ENCODE peak calls at places on chromosomes 13 and 19, in nine cellular contexts. O is astrocyte; G is glutamatergic neuron; J is adrenal gland; X is WTC11; E is CD8-positive, alpha-beta T cell; T is thoracic aorta; Y is astrocyte of the spinal cord; D is A673. V is an unnamed sample.

GRCh38 chr13:79711631-79712030 is 230.7 kb downstream of the NDFIP2 start:
- DNase-seq in O (no peak), G (no peak), J (no peak), X (no peak), E (no peak), T (no peak), Y (no peak), D (no peak), V (no peak)

GRCh38 chr19:31344403-31344802 is 4.8 kb downstream of the TSHZ3 start:
- DNase-seq in O (no peak), G (no peak), J (no peak), X (no peak), E (no peak), T (no peak), Y (no peak), D (no peak), V (no peak)

GRCh38 chr13:68190826-68191225 is 960.7 kb upstream of the PCDH9 start:
- DNase-seq in O (peak; percentile 77), G (no peak), J (no peak), X (no peak), E (no peak), T (no peak), Y (peak; percentile 60), D (no peak), V (no peak)

GRCh38 chr13:50127017-50127725 is 111.9 kb downstream of the KCNRG start:
- DNase-seq in O (no peak), G (peak; percentile 26), J (peak; percentile 52), X (peak; percentile 44), E (peak; percentile 49), T (no peak), Y (peak; percentile 56), D (no peak), V (peak; percentile 43)

GRCh38 chr19:8488351-8488750 is 14.1 kb downstream of the PRAM1 start:
- DNase-seq in O (no peak), G (no peak), J (no peak), X (no peak), E (no peak), T (no peak), Y (no peak), D (no peak), V (no peak)

GRCh38 chr13:112255550-112256120 is 120.5 kb upstream of the SPACA7 start:
- DNase-seq in O (no peak), G (no peak), J (no peak), X (no peak), E (no peak), T (no peak), Y (no peak), D (no peak), V (peak; percentile 6)

GRCh38 chr13:94431987-94432386 is 47.5 kb downstream of the DCT start:
- DNase-seq in O (no peak), G (no peak), J (no peak), X (no peak), E (no peak), T (no peak), Y (no peak), D (no peak), V (no peak)

GRCh38 chr13:108176685-108177274 is 38.6 kb downstream of the LIG4 start:
- DNase-seq in O (no peak), G (peak; percentile 58), J (peak; percentile 47), X (peak; percentile 74), E (peak; percentile 54), T (no peak), Y (no peak), D (peak; percentile 61), V (peak; percentile 47)

GRCh38 chr13:29125145-29125933 is 305.2 kb downstream of the MTUS2 start:
- DNase-seq in O (no peak), G (no peak), J (no peak), X (no peak), E (no peak), T (no peak), Y (no peak), D (no peak), V (peak; percentile 34)

GRCh38 chr13:85798999-85799646 is at the start of gene SLITRK6:
- DNase-seq in O (peak; percentile 76), G (no peak), J (no peak), X (no peak), E (no peak), T (no peak), Y (peak; percentile 79), D (peak; percentile 80), V (no peak)

GRCh38 chr13:76289558-76289957 is 596.6 kb downstream of the KCTD12 start:
- DNase-seq in O (no peak), G (no peak), J (no peak), X (no peak), E (no peak), T (no peak), Y (peak; percentile 35), D (no peak), V (no peak)

DNA sequence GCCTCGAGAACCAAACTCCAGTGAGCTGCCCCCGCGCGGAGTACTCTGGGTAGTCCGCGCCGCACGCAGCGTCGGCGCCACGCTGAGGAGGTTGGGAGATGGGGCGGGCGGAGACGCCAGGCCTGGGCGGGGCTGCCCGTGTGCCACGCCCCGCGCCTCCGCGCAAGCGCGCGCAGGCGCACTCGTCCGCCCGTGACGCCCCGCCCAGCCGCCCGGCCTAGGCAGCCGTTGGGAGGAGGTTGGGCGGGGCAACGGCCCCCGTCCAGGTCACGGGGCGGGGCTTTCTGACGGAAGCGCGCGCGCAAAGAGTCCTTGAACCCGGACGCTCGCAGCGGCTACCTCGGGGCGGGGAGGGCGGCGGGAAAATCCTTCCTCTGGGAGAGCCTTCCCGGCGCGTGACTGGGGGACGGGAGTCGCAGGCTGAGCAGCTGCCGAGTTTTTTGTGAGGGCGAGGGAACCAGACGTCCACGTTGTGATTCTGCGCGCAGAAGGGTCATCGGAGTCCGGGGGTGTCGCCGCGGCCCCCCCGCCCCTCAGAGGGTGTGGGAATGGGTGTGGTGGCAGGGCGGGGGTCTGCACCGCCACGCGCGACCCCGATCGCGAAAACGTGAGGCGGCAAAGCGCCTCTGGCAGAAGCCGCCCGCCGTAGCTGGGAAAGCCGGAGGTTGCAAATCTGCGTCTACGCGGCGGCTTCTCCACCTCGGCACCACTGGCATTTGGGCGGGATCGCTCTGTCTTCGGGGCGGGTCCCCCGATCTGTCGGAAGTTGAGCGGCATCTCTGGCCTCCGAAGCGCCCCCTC is at the start of gene MED26:
- DNase-seq in O (peak; percentile 68), G (peak; percentile 96), J (peak; percentile 97), X (peak; percentile 95), E (peak; percentile 95), T (peak; percentile 78), Y (peak; percentile 93), D (peak; percentile 96), V (peak; percentile 99)
- TF ChIP-seq CTCF in O (no peak), G (no peak), J (no peak), X (no peak), E (no peak), T (no peak), Y (no peak), D (no peak), V (no peak)

DNA sequence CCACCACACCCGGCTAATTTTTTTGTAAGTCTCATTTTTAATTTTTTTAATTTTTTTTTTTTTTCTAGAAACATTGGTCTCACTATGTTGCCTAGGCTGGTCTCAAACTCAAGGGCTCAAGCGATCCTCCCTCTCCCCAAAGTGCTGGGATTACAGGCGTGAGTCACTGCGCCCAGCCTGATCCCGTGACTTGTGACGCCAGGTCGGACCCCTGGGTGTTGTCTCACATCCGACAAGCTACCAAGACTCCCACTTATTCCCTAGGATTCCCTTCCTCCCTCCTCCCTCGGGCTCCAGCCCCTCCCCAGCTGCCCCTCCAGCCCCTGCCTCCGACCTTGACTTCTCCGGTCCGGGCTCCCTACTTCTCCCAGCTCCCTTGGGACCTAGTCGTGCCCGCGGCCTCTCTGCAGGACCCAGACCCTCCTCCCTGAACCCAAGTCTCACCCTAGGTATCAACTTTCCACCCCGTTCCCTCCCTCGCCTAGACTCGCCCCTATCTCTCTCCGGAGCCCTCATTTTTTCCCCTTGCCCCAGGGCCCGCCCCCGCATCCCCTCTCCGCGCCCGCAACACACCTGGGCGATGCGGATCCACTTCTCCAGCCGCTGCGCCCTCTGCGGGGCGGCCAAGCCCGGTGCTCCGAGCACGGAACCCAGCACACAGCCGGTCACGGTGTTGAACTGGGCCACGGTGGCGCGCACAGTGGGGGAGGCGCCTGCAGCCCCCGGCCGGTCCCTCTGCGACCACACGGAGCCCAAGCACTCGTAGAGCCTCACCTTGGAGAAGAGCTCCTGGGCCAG is 13.1 kb downstream of the RGL3 start:
- DNase-seq in O (no peak), G (no peak), J (no peak), X (peak; percentile 75), E (no peak), T (no peak), Y (no peak), D (no peak), V (no peak)
- TF ChIP-seq CTCF in O (no peak), G (no peak), J (no peak), X (no peak), E (no peak), T (no peak), Y (peak; percentile 49), D (no peak), V (no peak)

DNA sequence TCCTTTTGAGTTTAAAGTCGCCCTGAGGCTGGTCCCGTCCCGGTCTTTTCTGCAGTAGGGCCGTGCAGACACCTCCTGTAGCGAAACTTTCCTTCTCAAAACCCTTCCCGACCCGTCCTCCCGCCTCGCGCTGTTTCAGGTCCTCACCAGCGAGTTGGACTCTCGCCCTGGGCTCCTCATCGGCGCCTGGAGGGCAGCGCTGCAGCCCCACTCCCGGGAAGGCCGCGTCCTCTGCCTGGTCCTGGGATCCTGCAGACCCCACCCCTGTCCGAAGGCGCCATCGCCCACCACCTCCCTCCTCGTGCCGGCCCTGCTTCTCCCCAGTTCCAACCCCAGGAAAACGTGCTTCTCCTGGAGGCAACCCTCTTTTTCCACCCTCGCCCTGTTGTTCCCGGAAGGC is 15.0 kb downstream of the ZNF701 start:
- DNase-seq in O (no peak), G (no peak), J (no peak), X (peak; percentile 23), E (no peak), T (no peak), Y (no peak), D (no peak), V (no peak)
- TF ChIP-seq CTCF in O (no peak), G (no peak), J (no peak), X (no peak), E (no peak), T (no peak), Y (no peak), D (no peak), V (no peak)

GRCh38 chr13:84645196-84646071 is 763.2 kb upstream of the SLITRK1 start:
- DNase-seq in O (peak; percentile 92), G (no peak), J (no peak), X (no peak), E (no peak), T (no peak), Y (peak; percentile 50), D (peak; percentile 33), V (no peak)

GRCh38 chr13:84649853-84650252 is 767.6 kb upstream of the SLITRK1 start:
- DNase-seq in O (no peak), G (no peak), J (no peak), X (no peak), E (no peak), T (no peak), Y (no peak), D (peak; percentile 33), V (no peak)

GRCh38 chr13:84653915-84654534 is 771.8 kb upstream of the SLITRK1 start:
- DNase-seq in O (no peak), G (no peak), J (no peak), X (no peak), E (no peak), T (no peak), Y (no peak), D (no peak), V (no peak)

GRCh38 chr13:84651288-84651687 is 769.0 kb upstream of the SLITRK1 start:
- DNase-seq in O (peak; percentile 88), G (no peak), J (no peak), X (no peak), E (no peak), T (no peak), Y (peak; percentile 76), D (peak; percentile 37), V (no peak)

GRCh38 chr13:84648069-84648640 is 765.9 kb upstream of the SLITRK1 start:
- DNase-seq in O (no peak), G (no peak), J (no peak), X (no peak), E (no peak), T (no peak), Y (no peak), D (no peak), V (no peak)
- TF ChIP-seq CTCF in O (no peak), G (no peak), J (no peak), X (no peak), E (no peak), T (peak; percentile 15), Y (no peak), D (peak; percentile 59), V (no peak)